ENCODE peak calls at places on chromosomes 3 and 15, in ten cellular contexts. F is nephron progenitor cell, L is KBM-7, H is fibroblast of mammary gland, A is Caco-2, G is Daoy, I is astrocyte of the spinal cord, N is foreskin fibroblast, Y is stomach, J is globus pallidus. S is an unnamed sample.

GRCh38 chr15:40762919-40763800 is 708 bp upstream of the GCHFR start:
- DNase-seq in A (peak), H (peak), I (peak), G (peak), Y (peak), J (no peak), N (no peak), F (no peak), L (peak), S (peak)

GRCh38 chr3:103048371-103048722 is 613.5 kb downstream of the ZPLD1 start:
- DNase-seq in Y (no peak), L (no peak), H (no peak), F (no peak), J (peak), A (no peak), I (peak), N (no peak), G (no peak), S (no peak)

GRCh38 chr3:55620361-55621025 is 133.4 kb upstream of the WNT5A start:
- DNase-seq in Y (no peak), G (peak), F (no peak), I (peak), H (no peak), J (peak), N (no peak), L (no peak), A (peak), S (no peak)

GRCh38 chr3:28575748-28576589 is 227.3 kb upstream of the AZI2 start:
- DNase-seq in N (peak), G (peak), Y (peak), F (peak), L (no peak), H (no peak), J (peak), A (no peak), I (no peak), S (no peak)

GRCh38 chr15:70334286-70334685 is 236.6 kb upstream of the TLE3 start:
- DNase-seq in A (no peak), L (no peak), Y (no peak), H (no peak), G (no peak), F (no peak), J (no peak), N (no peak), I (no peak), S (no peak)

GRCh38 chr3:169008772-169009358 is 654.6 kb downstream of the MECOM start:
- DNase-seq in G (no peak), A (no peak), I (no peak), J (no peak), Y (no peak), F (no peak), L (no peak), N (no peak), H (no peak), S (no peak)

GRCh38 chr3:54957711-54958110 is 29.9 kb upstream of the LRTM1 start:
- DNase-seq in L (no peak), J (no peak), A (no peak), N (no peak), F (no peak), H (peak), Y (no peak), G (peak), I (peak), S (no peak)

GRCh38 chr3:32842987-32843386 is 25.2 kb downstream of the TRIM71 start:
- DNase-seq in A (no peak), H (no peak), L (no peak), Y (no peak), N (no peak), I (no peak), J (no peak), F (no peak), G (no peak), S (no peak)

GRCh38 chr3:193207874-193208273 is 33.1 kb upstream of the PLAAT1 start:
- DNase-seq in Y (no peak), F (no peak), H (no peak), J (no peak), A (no peak), I (no peak), L (no peak), N (no peak), G (no peak), S (no peak)

GRCh38 chr3:105686324-105686897 is 182.4 kb downstream of the CBLB start:
- DNase-seq in N (no peak), J (peak), A (no peak), F (no peak), I (peak), H (peak), G (no peak), L (peak), Y (no peak), S (no peak)

GRCh38 chr15:51924146-51925068 is 47.2 kb downstream of the LEO1 start:
- DNase-seq in F (peak), J (peak), N (no peak), G (no peak), A (no peak), Y (peak), L (no peak), I (no peak), H (no peak), S (no peak)

GRCh38 chr15:92413511-92413910 is 19.8 kb downstream of the ST8SIA2 start:
- DNase-seq in I (no peak), G (no peak), J (no peak), L (no peak), A (no peak), N (no peak), Y (no peak), H (no peak), F (no peak), S (no peak)

GRCh38 chr3:107382626-107383025 is 5.4 kb downstream of the CCDC54 start:
- DNase-seq in H (no peak), Y (no peak), A (no peak), N (no peak), I (no peak), J (peak), F (no peak), G (no peak), L (no peak), S (no peak)

GRCh38 chr3:142445816-142446254 is 2.0 kb downstream of the XRN1 start:
- DNase-seq in G (peak), I (peak), F (no peak), J (no peak), A (no peak), H (peak), L (peak), N (peak), Y (no peak), S (no peak)

GRCh38 chr3:5188419-5189405 is 1.2 kb downstream of the EDEM1 start:
- DNase-seq in H (peak), Y (peak), F (peak), G (peak), J (no peak), L (peak), I (peak), A (peak), N (no peak), S (peak)

GRCh38 chr15:72155635-72156616 is 37.7 kb downstream of the SENP8 start:
- DNase-seq in L (peak), H (peak), N (peak), J (peak), F (peak), Y (peak), A (peak), I (peak), G (peak), S (peak)

GRCh38 chr15:33132722-33133345 is 61.7 kb downstream of the FMN1 start:
- DNase-seq in H (peak), F (peak), I (peak), N (peak), L (peak), G (peak), J (no peak), A (peak), Y (no peak), S (no peak)

GRCh38 chr15:89672221-89673161 is 6.7 kb downstream of the PLIN1 start:
- DNase-seq in G (no peak), L (no peak), A (no peak), F (no peak), J (no peak), I (peak), H (peak), Y (no peak), N (peak), S (no peak)

GRCh38 chr3:123880998-123881561 is 3.1 kb downstream of the MYLK start:
- DNase-seq in F (peak), A (peak), G (peak), Y (no peak), I (peak), N (peak), J (no peak), H (peak), L (peak), S (no peak)

GRCh38 chr15:101479851-101480612 is 9.5 kb downstream of the PCSK6 start:
- DNase-seq in J (peak), L (no peak), Y (no peak), N (no peak), G (no peak), I (no peak), A (no peak), H (no peak), F (no peak), S (no peak)

GRCh38 chr3:59235221-59236012 is 185.6 kb upstream of the CFAP20DC start:
- DNase-seq in G (no peak), I (no peak), A (no peak), F (no peak), Y (no peak), H (no peak), L (no peak), N (no peak), J (no peak), S (no peak)

GRCh38 chr3:71510485-71510884 is 73.0 kb downstream of the FOXP1 start:
- DNase-seq in L (no peak), F (no peak), G (peak), J (no peak), H (peak), I (peak), Y (no peak), N (no peak), A (no peak), S (no peak)